ENCODE peak calls at places on chromosomes 7 and 10, in ten cellular contexts. S, U, O, Y, T, C, P, K, N and M are unnamed samples.

GRCh38 chr10:52706347-52707070 is 66.1 kb downstream of the MBL2 start:
- DNase-seq in K (no peak), Y (no peak), C (no peak), T (no peak), S (no peak), O (no peak), N (no peak), U (no peak), P (no peak), M (no peak)

GRCh38 chr7:18566829-18567228 is 71.3 kb downstream of the HDAC9 start:
- DNase-seq in U (no peak), K (no peak), Y (no peak), C (no peak), O (no peak), P (no peak), S (no peak), T (no peak), N (peak; percentile 75), M (no peak)

GRCh38 chr10:11927746-11928145 is 104.6 kb downstream of the PROSER2 start:
- DNase-seq in Y (no peak), K (no peak), N (no peak), O (no peak), T (no peak), P (no peak), U (no peak), S (no peak), C (no peak), M (no peak)

GRCh38 chr10:12540341-12540781 is 191.0 kb downstream of the CAMK1D start:
- DNase-seq in T (peak; percentile 60), C (no peak), K (no peak), O (no peak), N (no peak), Y (no peak), U (no peak), P (peak; percentile 38), S (no peak), M (no peak)

GRCh38 chr10:50421026-50421719 is 169.9 kb upstream of the ASAH2 start:
- DNase-seq in S (peak; percentile 47), T (no peak), K (peak; percentile 41), N (peak; percentile 66), C (peak; percentile 33), Y (no peak), U (no peak), P (peak; percentile 21), O (no peak), M (peak; percentile 28)

GRCh38 chr10:3889961-3890522 is 105.0 kb upstream of the KLF6 start:
- DNase-seq in Y (peak; percentile 77), T (no peak), O (no peak), S (peak; percentile 73), N (no peak), K (no peak), P (peak; percentile 87), C (no peak), U (no peak), M (no peak)

GRCh38 chr10:137606-138005 is 2.4 kb downstream of the ZMYND11 start:
- DNase-seq in U (no peak), O (no peak), T (no peak), Y (no peak), S (no peak), P (peak; percentile 74), N (no peak), K (no peak), C (no peak), M (no peak)

GRCh38 chr10:84531396-84531795 is 203.0 kb downstream of the CCSER2 start:
- DNase-seq in S (no peak), P (no peak), U (no peak), Y (no peak), K (no peak), T (no peak), N (no peak), O (no peak), C (no peak), M (no peak)

GRCh38 chr7:131329176-131329570 is 1.5 kb downstream of the MKLN1 start:
- DNase-seq in S (peak; percentile 79), P (no peak), Y (no peak), C (no peak), K (peak; percentile 40), O (no peak), N (peak; percentile 51), T (no peak), U (no peak), M (peak; percentile 28)

GRCh38 chr10:95605163-95605562 is 44.0 kb upstream of the SORBS1 start:
- DNase-seq in P (no peak), C (no peak), T (no peak), K (no peak), N (no peak), Y (no peak), O (peak; percentile 58), U (peak; percentile 13), S (no peak), M (no peak)
- TF ChIP-seq POLR2A in P (no peak), C (no peak), T (no peak), K (no peak), N (no peak), Y (no peak), O (no peak), U (no peak), S (no peak), M (no peak)

DNA sequence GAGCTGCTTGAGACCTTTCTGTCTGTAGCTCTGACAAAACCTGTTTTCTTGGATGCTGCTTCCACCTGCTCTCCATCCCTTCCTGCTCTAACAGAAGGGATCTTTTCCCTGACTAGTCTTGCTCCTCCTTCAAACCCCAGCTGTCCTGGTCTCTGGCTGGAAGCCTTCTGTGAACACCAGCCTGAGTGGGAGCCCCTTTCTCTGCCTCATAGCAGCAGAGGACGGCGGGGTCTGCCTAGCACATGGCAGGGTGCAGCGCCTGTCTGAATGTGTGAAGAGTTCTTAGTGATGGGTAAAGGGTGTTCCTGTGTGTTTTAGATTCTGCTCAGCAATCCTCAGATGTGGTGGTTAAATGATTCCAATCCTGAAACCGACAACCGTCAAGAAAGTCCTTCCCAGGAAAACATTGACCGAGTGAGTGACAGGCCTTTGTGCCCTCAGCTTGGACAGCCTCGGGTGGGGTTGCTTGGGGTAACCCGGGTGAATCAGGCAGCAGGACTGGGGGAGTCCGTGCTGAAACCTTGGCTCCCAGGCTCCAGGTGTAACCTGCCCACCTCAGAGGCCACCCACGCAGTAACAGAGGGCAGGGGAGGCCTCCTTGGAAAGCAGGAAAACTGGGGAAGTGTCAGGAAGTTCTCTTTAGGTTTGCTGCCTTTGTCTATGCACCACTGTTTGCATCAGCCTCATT is 34.1 kb downstream of the NUB1 start:
- DNase-seq in N (peak; percentile 22), C (no peak), Y (no peak), S (no peak), U (no peak), K (no peak), T (no peak), O (no peak), P (no peak), M (no peak)
- TF ChIP-seq POLR2A in N (no peak), C (no peak), Y (no peak), S (no peak), U (no peak), K (no peak), T (no peak), O (no peak), P (no peak), M (no peak)

GRCh38 chr10:49298990-49299815 is at the start of gene C10orf71:
- DNase-seq in U (no peak), P (peak; percentile 4), C (no peak), T (no peak), O (no peak), K (no peak), Y (no peak), S (no peak), N (no peak), M (no peak)

GRCh38 chr10:49301302-49301701 is 2.3 kb downstream of the C10orf71 start:
- DNase-seq in O (no peak), U (no peak), P (no peak), K (no peak), C (no peak), S (no peak), T (no peak), N (no peak), Y (no peak), M (no peak)

GRCh38 chr10:49299816-49300139 is 808 bp downstream of the C10orf71 start:
- DNase-seq in N (peak; percentile 80), S (no peak), U (no peak), Y (no peak), T (no peak), P (no peak), C (no peak), O (no peak), K (no peak), M (no peak)

GRCh38 chr10:49298666-49298989 is 342 bp upstream of the C10orf71 start:
- DNase-seq in T (no peak), O (peak; percentile 20), K (no peak), Y (no peak), U (no peak), N (no peak), C (no peak), S (no peak), P (no peak), M (peak; percentile 48)

GRCh38 chr10:49300140-49300974 is 1.4 kb downstream of the C10orf71 start:
- DNase-seq in P (peak; percentile 17), S (peak; percentile 41), N (no peak), Y (no peak), T (no peak), O (no peak), U (no peak), C (no peak), K (no peak), M (peak; percentile 26)
- TF ChIP-seq POLR2A in P (no peak), S (no peak), N (no peak), Y (no peak), T (no peak), O (no peak), U (no peak), C (no peak), K (no peak), M (no peak)

GRCh38 chr10:62795750-62796149 is 8.8 kb upstream of the ADO start:
- DNase-seq in N (no peak), K (no peak), S (no peak), T (no peak), U (no peak), P (no peak), Y (no peak), O (no peak), C (no peak), M (no peak)

GRCh38 chr10:62790571-62790970 is 13.9 kb upstream of the ADO start:
- DNase-seq in C (no peak), T (peak; percentile 14), S (no peak), P (no peak), U (no peak), Y (no peak), N (no peak), O (no peak), K (no peak), M (no peak)

GRCh38 chr10:62792261-62792660 is 12.3 kb upstream of the ADO start:
- DNase-seq in U (no peak), O (no peak), P (no peak), T (no peak), C (no peak), Y (no peak), S (no peak), K (no peak), N (no peak), M (no peak)

GRCh38 chr10:62795093-62795492 is 9.4 kb upstream of the ADO start:
- DNase-seq in S (no peak), N (no peak), P (no peak), K (no peak), O (no peak), T (no peak), U (no peak), Y (no peak), C (no peak), M (no peak)

DNA sequence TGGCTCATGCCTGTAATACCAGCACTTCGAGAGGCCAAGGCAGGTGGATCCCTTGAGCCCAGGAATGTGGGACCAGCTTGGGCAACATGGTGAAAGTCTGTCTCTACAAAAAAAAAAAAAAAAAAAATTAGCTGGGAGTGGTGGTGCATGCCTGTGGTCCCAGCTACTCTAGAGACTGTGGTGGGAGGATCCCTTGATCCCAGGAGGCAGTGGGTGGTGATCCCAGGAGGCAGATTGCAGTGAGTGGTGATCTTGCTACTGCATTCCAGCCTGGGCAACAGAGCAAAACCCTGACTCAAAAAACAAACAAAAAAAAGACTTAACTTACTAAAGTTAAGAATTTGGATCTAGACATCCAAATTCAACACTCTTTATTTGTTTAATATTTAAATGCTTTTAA is 10.2 kb upstream of the ADO start:
- DNase-seq in C (no peak), Y (no peak), U (no peak), P (no peak), S (no peak), O (no peak), N (no peak), K (no peak), T (no peak), M (no peak)
- TF ChIP-seq POLR2A in C (no peak), Y (no peak), U (no peak), P (no peak), S (no peak), O (no peak), N (no peak), K (no peak), T (no peak), M (no peak)